ENCODE peak calls at places on chromosome 20, in four cellular contexts. L, P, W and Y are unnamed samples.

GRCh38 chr20:49821850-49822249 is 9.2 kb downstream of the SLC9A8 start:
- DNase-seq in L (no peak), P (no peak), W (no peak), Y (no peak)

GRCh38 chr20:35821807-35822242 is 50.0 kb downstream of the PHF20 start:
- DNase-seq in L (no peak), P (peak), W (no peak), Y (peak)

GRCh38 chr20:10954137-10954840 is 280.5 kb upstream of the JAG1 start:
- DNase-seq in L (no peak), P (peak), W (no peak), Y (peak)

GRCh38 chr20:49880724-49881445 is 34.4 kb downstream of the SPATA2 start:
- DNase-seq in L (no peak), P (no peak), W (no peak), Y (no peak)

GRCh38 chr20:10438217-10438616 is 3.1 kb downstream of the SLX4IP start:
- DNase-seq in L (no peak), P (no peak), W (no peak), Y (no peak)

GRCh38 chr20:32470025-32470861 is 112.1 kb downstream of the ASXL1 start:
- DNase-seq in L (no peak), P (peak), W (peak), Y (no peak)

GRCh38 chr20:4835244-4836177 is 113.8 kb downstream of the PRND start:
- DNase-seq in L (no peak), P (no peak), W (peak), Y (no peak)

GRCh38 chr20:47792021-47792618 is 6.8 kb upstream of the SULF2 start:
- DNase-seq in L (no peak), P (peak), W (peak), Y (peak)

GRCh38 chr20:37349517-37350491 is 3.9 kb downstream of the SRC start:
- DNase-seq in L (no peak), P (no peak), W (no peak), Y (no peak)

GRCh38 chr20:2804041-2804828 is 3.8 kb upstream of the CPXM1 start:
- DNase-seq in L (no peak), P (no peak), W (no peak), Y (no peak)

GRCh38 chr20:54340667-54341081 is 132.8 kb downstream of the PFDN4 start:
- DNase-seq in L (no peak), P (no peak), W (no peak), Y (peak)

GRCh38 chr20:15491564-15491963 is 1081.7 kb downstream of the KIF16B start:
- DNase-seq in L (no peak), P (peak), W (no peak), Y (no peak)

DNA sequence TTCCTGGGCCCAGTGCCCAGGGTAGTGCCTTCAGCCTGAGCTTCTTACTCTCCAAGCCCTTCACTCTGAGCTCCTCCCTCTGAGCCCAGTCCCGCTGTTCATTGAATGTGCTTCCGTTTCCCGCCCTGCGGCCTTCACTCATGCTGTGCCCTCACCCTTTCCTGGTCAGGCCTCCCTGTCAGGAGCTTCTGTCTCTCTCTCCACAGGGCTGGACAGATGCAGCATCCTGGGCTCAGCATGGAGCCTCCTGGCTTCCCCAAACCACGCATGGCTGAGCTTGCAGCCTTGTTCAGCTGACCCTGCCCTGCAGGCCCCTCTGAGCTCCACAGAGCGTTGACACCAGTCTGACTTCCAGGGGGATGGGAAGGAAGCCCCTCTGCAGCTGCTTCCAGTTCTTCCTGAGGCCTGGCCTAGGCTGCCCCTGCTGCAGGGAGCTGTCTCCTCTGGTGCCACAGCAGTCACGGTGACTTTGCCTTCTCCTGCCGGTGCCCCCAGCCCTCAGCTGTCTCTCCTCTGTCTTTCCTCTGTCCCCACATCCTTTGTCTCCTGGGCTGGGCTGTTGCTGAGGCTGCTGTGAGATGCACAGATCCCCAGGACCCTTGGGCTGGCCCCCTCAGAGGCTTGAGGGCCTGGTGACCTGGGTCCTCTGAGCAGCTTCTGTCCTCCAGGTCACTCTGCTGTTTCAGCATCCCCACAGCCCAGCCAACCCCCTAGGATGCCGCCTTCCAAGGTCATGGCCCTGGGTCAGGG is 7.9 kb upstream of the MYT1 start:
- DNase-seq in L (no peak), P (no peak), W (no peak), Y (no peak)
- TF ChIP-seq CTCF in L (no peak), P (no peak), W (no peak), Y (no peak)

GRCh38 chr20:59185809-59186208 is 22.2 kb downstream of the ZNF831 start:
- DNase-seq in L (peak), P (no peak), W (no peak), Y (no peak)
- TF ChIP-seq CTCF in L (no peak), P (no peak), W (no peak), Y (no peak)

GRCh38 chr20:62369508-62370114 is 2.5 kb upstream of the LAMA5 start:
- DNase-seq in L (no peak), P (peak), W (no peak), Y (no peak)

GRCh38 chr20:62370115-62370806 is 3.1 kb upstream of the LAMA5 start:
- DNase-seq in L (no peak), P (no peak), W (no peak), Y (peak)

GRCh38 chr20:62367483-62368302 is 581 bp upstream of the LAMA5 start:
- DNase-seq in L (no peak), P (no peak), W (peak), Y (no peak)

GRCh38 chr20:62368303-62368628 is 1.2 kb upstream of the LAMA5 start:
- DNase-seq in L (no peak), P (no peak), W (no peak), Y (no peak)

DNA sequence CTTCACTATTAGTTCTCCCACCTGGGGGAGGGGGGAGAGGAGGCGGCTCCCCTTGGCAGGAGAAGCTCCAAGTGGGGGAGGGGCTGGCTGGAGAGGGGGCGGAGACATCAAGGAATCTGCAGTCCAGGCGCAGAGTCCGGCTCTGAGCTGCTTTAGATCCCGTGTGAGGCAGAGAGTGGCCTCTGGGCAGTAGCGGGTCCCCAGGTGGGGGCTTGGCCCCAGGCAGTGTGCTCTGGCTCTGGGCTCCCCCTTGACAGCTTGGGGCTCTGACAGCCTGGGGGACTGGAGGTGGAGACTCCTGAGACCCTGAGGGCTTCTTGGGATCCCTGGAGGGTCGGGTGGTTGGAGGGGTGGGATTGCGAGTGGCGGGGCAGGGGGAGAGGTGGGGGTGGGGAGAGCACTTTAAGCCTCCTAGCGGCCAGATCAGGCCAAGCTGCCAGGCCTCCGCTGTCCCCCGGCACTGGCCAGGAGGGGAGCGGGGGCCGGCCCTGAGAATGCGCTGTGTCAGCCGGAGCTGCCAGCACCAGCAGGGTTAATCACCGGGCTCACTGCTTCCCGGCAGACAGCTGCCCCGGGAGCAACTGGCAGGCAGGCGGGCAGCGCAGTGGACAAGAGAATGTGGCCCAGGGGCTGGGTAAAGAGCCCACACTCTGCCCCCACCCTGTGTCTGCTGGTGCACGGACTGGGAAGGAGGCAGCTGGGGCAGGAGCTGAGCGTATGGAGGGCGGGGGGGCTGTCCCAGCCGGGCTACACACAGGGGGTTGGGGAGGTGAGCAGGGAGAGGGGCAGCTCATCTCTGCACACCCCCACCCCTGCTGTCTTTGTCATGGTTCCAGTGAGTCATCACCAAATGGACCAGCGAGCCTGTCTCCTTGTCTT is 1.8 kb upstream of the LAMA5 start:
- DNase-seq in L (no peak), P (peak), W (peak), Y (peak)
- TF ChIP-seq CTCF in L (peak), P (no peak), W (peak), Y (peak)

DNA sequence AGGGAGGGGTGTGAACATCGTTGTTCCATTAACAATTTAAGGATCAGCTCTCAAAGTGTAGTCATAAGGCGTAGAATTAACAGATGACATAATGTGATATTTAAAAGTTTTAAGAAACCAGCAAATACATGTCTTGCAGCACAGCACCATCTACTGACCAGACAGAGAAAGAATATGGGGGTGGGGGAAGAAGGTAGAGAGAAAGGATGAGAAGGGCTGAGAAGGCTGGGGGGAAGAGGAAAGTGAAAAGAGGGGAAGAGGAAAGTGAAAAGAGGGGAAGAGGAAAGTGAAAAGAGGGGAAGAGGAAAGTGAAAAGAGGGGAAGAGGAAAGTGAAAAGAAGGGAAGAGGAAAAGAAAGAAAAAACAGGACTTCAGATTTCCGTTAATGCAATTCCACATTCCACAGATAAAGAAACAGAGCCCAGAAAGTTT is 80.9 kb downstream of the HAO1 start:
- DNase-seq in L (no peak), P (peak), W (no peak), Y (peak)
- TF ChIP-seq CTCF in L (peak), P (peak), W (peak), Y (peak)